ENCODE peak calls at places on chromosomes 11 and 22, in nine cellular contexts. W, M, D, Q, G, H, T, A and F are unnamed samples.

GRCh38 chr11:65945430-65945911 is at the start of gene TSGA10IP:
- DNase-seq in Q (no peak), T (no peak), M (no peak), W (no peak), G (no peak), D (no peak), H (no peak), A (no peak), F (no peak)

GRCh38 chr22:46500201-46500600 is 37.2 kb downstream of the CELSR1 start:
- DNase-seq in G (no peak), D (no peak), Q (no peak), M (no peak), T (no peak), A (no peak), W (no peak), H (no peak), F (no peak)

GRCh38 chr11:84414936-84415335 is 1128.8 kb upstream of the CCDC90B start:
- DNase-seq in D (no peak), A (no peak), Q (no peak), H (no peak), W (no peak), M (no peak), G (no peak), T (no peak), F (no peak)

GRCh38 chr11:64385953-64386704 is 27.2 kb downstream of the RPS6KA4 start:
- DNase-seq in G (no peak), W (no peak), D (peak), M (peak), T (no peak), H (no peak), A (no peak), Q (no peak), F (no peak)

GRCh38 chr11:65653229-65654225 is 9.2 kb downstream of the RELA start:
- DNase-seq in A (no peak), W (peak), H (no peak), M (no peak), T (peak), G (no peak), D (no peak), Q (no peak), F (no peak)

GRCh38 chr11:1792461-1792860 is 28.7 kb upstream of the CTSD start:
- DNase-seq in D (no peak), M (no peak), T (no peak), Q (no peak), W (no peak), H (no peak), G (no peak), A (no peak), F (no peak)

GRCh38 chr11:78373689-78374088 is 43.9 kb downstream of the GAB2 start:
- DNase-seq in D (no peak), H (no peak), A (no peak), W (no peak), T (no peak), M (no peak), Q (no peak), G (no peak), F (no peak)

GRCh38 chr22:49948573-49948957 is 12.0 kb upstream of the PIM3 start:
- DNase-seq in M (no peak), T (no peak), W (no peak), G (no peak), Q (no peak), A (no peak), H (no peak), D (no peak), F (no peak)

GRCh38 chr11:114059278-114059983 is at the start of gene ZBTB16:
- DNase-seq in T (peak), W (peak), M (peak), G (peak), Q (peak), A (peak), H (peak), D (peak), F (peak)

GRCh38 chr11:130629039-130629438 is 180.6 kb downstream of the ADAMTS15 start:
- DNase-seq in A (no peak), D (no peak), M (no peak), Q (no peak), T (no peak), G (no peak), H (no peak), W (no peak), F (no peak)

GRCh38 chr11:69448471-69449284 is 32.8 kb upstream of the LINC01488 start:
- DNase-seq in A (no peak), Q (no peak), W (no peak), D (no peak), M (no peak), T (no peak), G (no peak), H (no peak), F (no peak)

GRCh38 chr11:91124363-91124762 is 901.5 kb upstream of the CHORDC1 start:
- DNase-seq in H (no peak), M (no peak), A (no peak), D (no peak), G (no peak), T (no peak), Q (no peak), W (no peak), F (no peak)

GRCh38 chr11:108748971-108749370 is 84.1 kb downstream of the DDX10 start:
- DNase-seq in H (no peak), A (no peak), T (no peak), G (no peak), Q (no peak), D (no peak), W (no peak), M (no peak), F (no peak)

GRCh38 chr22:27754247-27754887 is 47.2 kb downstream of the MN1 start:
- DNase-seq in T (no peak), W (no peak), A (no peak), G (no peak), Q (no peak), H (no peak), D (no peak), M (no peak), F (no peak)

DNA sequence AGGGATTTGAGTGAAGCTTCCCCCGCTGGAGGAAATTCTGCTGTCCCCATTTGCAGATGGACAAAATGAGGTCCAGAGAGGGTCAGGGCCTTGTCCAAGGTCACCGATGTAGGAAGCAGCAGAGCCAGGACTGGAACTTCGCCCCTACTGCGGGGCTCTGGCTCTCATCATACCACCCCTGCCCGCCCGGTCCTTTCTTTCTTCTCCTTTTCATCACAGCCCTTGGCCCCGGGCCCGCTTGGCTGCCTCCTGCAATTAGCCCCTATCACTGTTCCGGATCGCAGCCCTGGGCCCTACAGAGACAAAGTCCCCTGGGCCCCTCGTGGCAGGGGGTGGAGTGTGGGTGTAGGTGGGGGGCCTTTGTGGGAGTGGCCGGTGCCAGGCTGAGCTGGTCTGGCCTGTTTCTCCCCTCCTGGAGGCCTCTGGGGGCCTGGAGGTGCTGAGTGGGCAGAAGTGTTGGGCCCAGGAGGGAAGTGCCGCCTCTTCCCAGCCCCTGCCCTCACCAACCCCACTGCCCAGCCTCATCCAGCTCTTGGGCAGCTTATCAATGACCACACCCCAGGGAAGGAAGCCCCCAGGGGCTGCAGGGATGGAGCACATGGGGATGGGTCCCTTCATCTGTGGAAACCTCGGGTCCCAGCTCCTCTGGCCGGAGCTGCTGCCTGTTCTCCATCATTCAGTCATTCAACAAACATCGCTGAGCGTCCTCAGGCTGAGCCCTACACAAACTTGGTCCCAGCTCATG is 3.4 kb downstream of the EMID1 start:
- DNase-seq in D (no peak), W (no peak), M (no peak), H (no peak), Q (no peak), G (no peak), A (no peak), T (no peak), F (no peak)
- H3K4me3 ChIP-seq in D (no peak), W (no peak), M (no peak), H (no peak), Q (no peak), G (no peak), A (no peak), T (no peak), F (no peak)

GRCh38 chr22:24996420-24996952 is 44.0 kb downstream of the KIAA1671 start:
- DNase-seq in Q (peak), H (no peak), G (no peak), M (no peak), A (no peak), W (no peak), T (no peak), D (no peak), F (no peak)
- H3K4me3 ChIP-seq in Q (no peak), H (peak), G (no peak), M (no peak), A (no peak), W (no peak), T (no peak), D (no peak), F (no peak)

GRCh38 chr11:132346558-132347148 is 976.2 kb downstream of the NTM start:
- DNase-seq in M (no peak), H (no peak), A (no peak), W (no peak), G (no peak), T (no peak), D (no peak), Q (no peak), F (no peak)

GRCh38 chr11:132343445-132343844 is 973.0 kb downstream of the NTM start:
- DNase-seq in Q (no peak), G (no peak), T (no peak), A (no peak), M (no peak), W (no peak), H (no peak), D (no peak), F (no peak)

GRCh38 chr11:132351050-132351449 is 980.6 kb downstream of the NTM start:
- DNase-seq in H (no peak), W (no peak), A (no peak), Q (no peak), D (no peak), T (no peak), G (no peak), M (no peak), F (no peak)

GRCh38 chr11:132349806-132350733 is 979.7 kb downstream of the NTM start:
- DNase-seq in Q (no peak), W (no peak), A (no peak), T (no peak), D (no peak), M (no peak), H (no peak), G (no peak), F (no peak)

DNA sequence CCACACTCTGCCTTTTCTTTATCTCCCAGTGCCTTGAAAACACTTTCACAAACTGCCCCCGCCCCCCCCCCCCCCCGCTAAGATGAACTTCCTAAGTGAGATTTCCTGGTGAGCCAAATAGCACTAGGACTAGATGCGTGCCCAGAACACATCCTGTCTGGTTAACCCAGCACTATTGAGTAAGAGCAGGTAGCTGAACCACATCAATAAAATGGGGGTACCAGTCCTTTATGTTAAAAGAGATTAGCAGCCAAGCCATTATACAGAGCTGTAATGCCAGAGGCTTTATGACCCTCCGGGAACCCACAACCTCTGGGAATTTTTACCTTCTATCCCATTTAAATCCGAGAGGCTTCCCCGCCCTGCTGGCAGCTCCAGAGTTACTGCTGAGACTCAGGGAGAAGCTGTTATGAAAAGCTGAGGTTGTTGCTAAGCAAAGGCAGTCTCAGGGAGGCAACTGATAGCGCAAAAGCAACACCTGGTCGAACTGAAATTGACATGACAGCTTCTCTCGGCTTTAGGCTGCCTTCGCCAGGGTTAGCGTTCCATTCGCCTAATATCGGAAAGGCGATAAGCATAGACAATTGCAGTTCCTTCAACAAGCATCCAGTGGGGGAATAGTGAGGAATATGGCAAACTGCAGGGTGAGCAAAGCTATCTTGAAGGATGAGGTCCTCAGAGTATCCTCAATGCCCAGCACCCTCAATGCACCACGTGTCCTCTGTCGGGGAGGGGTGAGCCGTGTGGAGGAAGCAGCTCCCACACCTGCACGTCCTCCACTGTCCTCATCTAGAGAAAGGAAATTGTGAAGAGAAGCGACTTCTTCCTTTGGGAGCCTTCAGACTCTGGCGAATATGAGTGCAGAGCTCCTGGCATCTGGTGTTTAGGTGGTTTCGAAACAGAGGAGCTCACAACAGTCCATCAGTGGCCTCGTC is 977.0 kb downstream of the NTM start:
- DNase-seq in T (no peak), W (no peak), A (no peak), G (no peak), Q (no peak), D (no peak), M (no peak), H (no peak), F (no peak)
- H3K4me3 ChIP-seq in T (no peak), W (no peak), A (no peak), G (no peak), Q (no peak), D (no peak), M (no peak), H (no peak), F (no peak)

GRCh38 chr11:117766576-117766975 is 30.4 kb downstream of the DSCAML1 start:
- DNase-seq in G (no peak), D (no peak), Q (no peak), A (no peak), M (no peak), T (no peak), H (no peak), W (no peak), F (no peak)

GRCh38 chr11:117769530-117769929 is 27.5 kb downstream of the DSCAML1 start:
- DNase-seq in T (no peak), W (no peak), M (no peak), Q (no peak), G (no peak), H (no peak), D (no peak), A (no peak), F (no peak)

GRCh38 chr11:117771197-117771596 is 25.8 kb downstream of the DSCAML1 start:
- DNase-seq in W (no peak), T (no peak), M (no peak), D (no peak), A (no peak), Q (no peak), H (no peak), G (no peak), F (no peak)

GRCh38 chr11:117767071-117767470 is 29.9 kb downstream of the DSCAML1 start:
- DNase-seq in D (no peak), T (no peak), Q (no peak), H (no peak), M (no peak), A (no peak), W (no peak), G (no peak), F (no peak)

DNA sequence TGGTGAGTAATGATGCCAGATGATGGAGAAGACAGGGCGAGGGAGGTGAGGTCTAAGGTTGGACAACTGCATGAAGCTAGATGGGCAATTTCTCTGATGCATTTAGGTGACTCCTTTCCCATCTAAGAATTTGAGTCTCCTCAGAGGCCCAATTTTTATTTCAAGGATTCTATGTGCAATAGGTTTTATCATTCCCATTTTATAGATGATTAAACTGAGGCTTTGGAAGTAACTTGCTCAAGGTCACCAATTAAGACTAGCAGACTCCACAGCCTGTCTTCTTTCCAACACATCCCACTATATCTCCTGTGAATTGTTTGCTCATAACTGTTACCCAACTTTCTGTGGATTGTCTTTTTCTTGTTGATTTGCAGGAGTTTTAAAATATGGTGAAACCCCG is 28.5 kb downstream of the DSCAML1 start:
- DNase-seq in W (no peak), M (no peak), H (no peak), A (no peak), Q (no peak), T (no peak), D (no peak), G (no peak), F (no peak)
- H3K4me3 ChIP-seq in W (no peak), M (no peak), H (no peak), A (no peak), Q (no peak), T (no peak), D (no peak), G (no peak), F (no peak)

GRCh38 chr11:7197469-7197868 is 54.2 kb upstream of the SYT9 start:
- DNase-seq in T (no peak), W (no peak), D (no peak), M (no peak), G (no peak), H (no peak), Q (no peak), A (no peak), F (no peak)

GRCh38 chr11:7196396-7197146 is 55.1 kb upstream of the SYT9 start:
- DNase-seq in W (no peak), Q (no peak), G (no peak), M (no peak), D (no peak), A (no peak), T (no peak), H (no peak), F (no peak)

GRCh38 chr11:7208391-7208790 is 43.3 kb upstream of the SYT9 start:
- DNase-seq in G (no peak), D (no peak), H (no peak), A (no peak), Q (no peak), W (no peak), T (no peak), M (no peak), F (no peak)

GRCh38 chr11:7204778-7205177 is 46.9 kb upstream of the SYT9 start:
- DNase-seq in H (no peak), W (no peak), Q (no peak), D (no peak), G (no peak), T (no peak), M (no peak), A (no peak), F (no peak)

DNA sequence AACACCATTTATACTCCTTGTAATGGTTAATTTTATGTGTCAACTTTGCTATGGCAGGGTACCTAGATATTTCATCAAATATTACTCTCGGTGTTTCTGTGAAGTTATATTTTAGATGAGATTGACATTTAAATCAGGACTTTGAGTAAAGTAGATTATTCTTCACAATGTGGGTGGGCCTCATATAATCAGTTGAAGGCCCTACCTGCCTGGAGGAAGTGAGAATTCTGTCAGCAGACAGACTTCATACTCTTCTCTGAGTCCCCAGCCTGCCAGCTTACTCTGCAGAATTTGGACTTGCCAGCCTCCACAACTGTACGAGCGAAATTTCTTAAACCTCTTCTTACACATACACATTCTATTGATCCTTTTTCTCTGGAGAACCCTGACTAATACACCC is 49.3 kb upstream of the SYT9 start:
- DNase-seq in Q (no peak), W (no peak), T (no peak), G (no peak), A (no peak), H (no peak), D (no peak), M (no peak), F (no peak)
- H3K4me3 ChIP-seq in Q (no peak), W (no peak), T (no peak), G (no peak), A (no peak), H (no peak), D (no peak), M (no peak), F (no peak)

DNA sequence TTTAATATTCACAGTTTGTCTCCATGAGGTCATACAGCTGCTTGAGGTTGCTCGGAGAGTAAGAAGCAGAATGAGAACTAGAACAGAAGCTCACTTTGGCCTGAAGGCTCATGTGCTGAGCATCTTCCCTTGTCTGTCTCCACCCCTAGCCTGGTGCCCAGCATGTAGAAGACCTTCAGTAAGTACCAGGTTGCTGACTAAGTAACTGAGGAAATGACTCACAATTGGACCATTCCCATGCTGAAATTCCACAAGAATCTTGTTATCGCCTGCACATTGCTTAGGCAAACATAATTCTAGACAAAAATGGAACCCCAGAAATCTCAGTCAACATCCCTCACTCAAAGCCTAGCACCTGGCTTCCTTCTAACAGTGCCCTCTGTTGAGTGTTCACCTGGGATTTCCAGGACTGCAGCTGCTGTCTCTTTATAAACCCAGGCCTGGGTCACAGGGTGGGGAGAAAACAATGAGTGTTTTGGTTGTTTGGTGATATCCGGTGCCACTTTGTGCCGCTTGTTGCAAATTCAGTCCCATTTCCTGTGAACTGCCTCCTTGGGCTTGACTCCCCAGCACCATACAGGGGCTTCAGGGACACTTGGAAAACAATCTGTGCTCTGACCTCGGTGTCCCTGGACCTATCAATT is 406.8 kb downstream of the ETS1 start:
- DNase-seq in M (no peak), A (no peak), T (no peak), G (no peak), W (no peak), Q (peak), D (no peak), H (peak), F (no peak)
- H3K4me3 ChIP-seq in M (no peak), A (no peak), T (no peak), G (no peak), W (no peak), Q (no peak), D (no peak), H (no peak), F (no peak)

GRCh38 chr11:62591448-62592215 is at the start of gene TUT1:
- DNase-seq in Q (peak), T (peak), H (peak), D (peak), A (peak), G (peak), M (peak), W (peak), F (peak)

GRCh38 chr11:62595124-62595523 is 3.8 kb upstream of the TUT1 start:
- DNase-seq in G (no peak), W (no peak), A (no peak), T (no peak), M (no peak), H (no peak), Q (no peak), D (no peak), F (no peak)

GRCh38 chr11:62593434-62594044 is 2.2 kb upstream of the TUT1 start:
- DNase-seq in Q (peak), H (peak), D (peak), W (peak), M (peak), T (peak), A (no peak), G (peak), F (peak)

GRCh38 chr11:62592216-62592815 is 993 bp upstream of the TUT1 start:
- DNase-seq in T (no peak), A (no peak), D (no peak), H (no peak), M (no peak), W (no peak), Q (no peak), G (no peak), F (no peak)

GRCh38 chr11:62592989-62593421 is 1.7 kb upstream of the TUT1 start:
- DNase-seq in H (no peak), G (no peak), T (no peak), A (no peak), W (no peak), D (no peak), Q (no peak), M (no peak), F (no peak)
- H3K4me3 ChIP-seq in H (no peak), G (no peak), T (no peak), A (no peak), W (no peak), D (no peak), Q (no peak), M (no peak), F (no peak)